ENCODE peak calls at places on chromosomes 16 and 17, in seven cellular contexts. C, T, J, V, U, H and R are unnamed samples.

GRCh38 chr17:55420776-55421178 is 858 bp downstream of the MMD start:
- DNase-seq in U (no peak), J (peak; percentile 40), T (peak; percentile 65), V (no peak), C (no peak), H (no peak), R (peak; percentile 41)

GRCh38 chr17:75267146-75267402 is 4.0 kb downstream of the MIF4GD start:
- DNase-seq in T (peak; percentile 3), U (no peak), H (no peak), V (no peak), J (no peak), C (no peak), R (no peak)

GRCh38 chr17:77441130-77441920 is 300.6 kb downstream of the SEC14L1 start:
- DNase-seq in T (no peak), J (no peak), H (no peak), V (peak; percentile 98), U (no peak), C (no peak), R (no peak)

GRCh38 chr17:77963441-77963840 is 4.9 kb downstream of the TNRC6C start:
- DNase-seq in J (peak; percentile 66), C (no peak), T (peak; percentile 77), H (no peak), U (peak; percentile 75), V (no peak), R (no peak)

GRCh38 chr17:48576479-48577309 is 1.5 kb downstream of the HOXB4 start:
- DNase-seq in J (peak; percentile 63), C (no peak), H (no peak), T (no peak), U (no peak), V (no peak), R (peak; percentile 72)

GRCh38 chr17:75587718-75588545 is at the start of gene MYO15B:
- DNase-seq in T (no peak), V (no peak), U (no peak), H (no peak), C (no peak), J (peak; percentile 57), R (no peak)

GRCh38 chr17:74831442-74832146 is 28.1 kb downstream of the GRIN2C start:
- DNase-seq in U (no peak), V (no peak), J (no peak), T (peak; percentile 60), C (no peak), H (no peak), R (no peak)

GRCh38 chr17:48555616-48556533 is 11.0 kb upstream of the HOXB2 start:
- DNase-seq in U (no peak), J (peak; percentile 82), V (no peak), T (no peak), C (no peak), H (no peak), R (peak; percentile 50)

GRCh38 chr17:42704495-42705494 is 22.5 kb downstream of the CNTNAP1 start:
- DNase-seq in C (no peak), J (no peak), U (no peak), V (peak; percentile 94), T (no peak), H (no peak), R (no peak)

GRCh38 chr16:739560-740458 is 988 bp downstream of the CIAO3 start:
- DNase-seq in J (no peak), T (no peak), C (no peak), H (no peak), U (peak; percentile 61), V (no peak), R (no peak)

GRCh38 chr16:740459-740763 is 386 bp downstream of the CIAO3 start:
- DNase-seq in V (no peak), H (no peak), U (no peak), T (peak; percentile 66), J (peak; percentile 54), C (no peak), R (no peak)

GRCh38 chr16:743794-744500 is 3.1 kb upstream of the CIAO3 start:
- DNase-seq in J (no peak), C (no peak), V (no peak), T (peak; percentile 61), H (no peak), U (no peak), R (no peak)

GRCh38 chr16:741986-742629 is 1.3 kb upstream of the CIAO3 start:
- DNase-seq in H (no peak), C (no peak), U (no peak), J (no peak), V (no peak), T (no peak), R (no peak)

GRCh38 chr16:740764-741505 is at the start of gene CIAO3:
- DNase-seq in U (peak; percentile 79), J (peak; percentile 95), C (peak; percentile 76), T (peak; percentile 99), H (no peak), V (peak; percentile 60), R (peak; percentile 92)
- TF ChIP-seq JUND in U (peak; percentile 92), J (peak; percentile 94), C (no peak), T (no peak), H (peak; percentile 89), V (peak; percentile 66), R (no peak)

GRCh38 chr17:80856863-80857488 is 134.7 kb upstream of the CHMP6 start:
- DNase-seq in C (no peak), U (no peak), J (no peak), V (no peak), H (no peak), T (no peak), R (no peak)

GRCh38 chr17:80860101-80860671 is 131.5 kb upstream of the CHMP6 start:
- DNase-seq in C (no peak), U (no peak), V (no peak), T (no peak), H (no peak), J (no peak), R (no peak)

GRCh38 chr17:80857721-80858171 is 133.9 kb upstream of the CHMP6 start:
- DNase-seq in U (no peak), T (no peak), H (no peak), C (no peak), V (no peak), J (no peak), R (no peak)

GRCh38 chr17:80859004-80859941 is 132.4 kb upstream of the CHMP6 start:
- DNase-seq in T (peak; percentile 88), J (no peak), V (no peak), H (peak; percentile 23), C (no peak), U (no peak), R (no peak)

DNA sequence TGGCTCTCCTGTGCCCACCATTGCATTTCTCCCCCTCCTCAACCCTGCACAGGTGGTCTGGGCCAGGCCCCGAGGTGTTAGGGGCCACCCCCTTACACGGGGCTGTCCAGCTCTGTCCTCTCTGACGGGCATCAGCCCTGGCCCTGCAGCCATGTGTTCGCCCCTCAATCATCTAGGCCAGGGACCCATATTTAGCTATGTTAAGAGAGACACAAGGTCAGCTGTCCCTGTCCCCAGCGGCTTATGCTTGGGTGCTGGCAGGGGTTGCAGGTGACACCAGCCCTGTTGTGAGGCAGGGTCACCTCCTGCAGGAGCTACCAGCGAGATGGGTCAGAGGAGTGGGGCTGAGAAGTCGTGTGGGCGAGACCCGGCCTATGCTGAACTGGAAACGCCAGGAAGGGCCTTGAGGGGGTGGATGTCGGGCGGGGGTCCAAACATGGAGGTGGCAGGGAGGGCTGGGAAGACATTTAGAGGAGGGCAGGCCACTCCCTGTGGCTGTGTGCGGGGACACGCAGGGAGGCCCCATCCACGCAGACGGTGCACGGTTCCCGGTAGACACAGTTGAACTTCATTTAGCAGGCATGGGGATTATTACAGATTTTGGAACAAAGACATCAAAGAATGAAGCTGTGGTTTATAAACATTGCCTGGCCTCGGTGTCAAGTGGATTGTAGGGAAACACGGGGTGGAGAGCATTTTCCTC is 133.2 kb upstream of the CHMP6 start:
- DNase-seq in J (no peak), C (no peak), T (no peak), H (no peak), U (no peak), V (no peak), R (no peak)
- TF ChIP-seq JUND in J (no peak), C (no peak), T (no peak), H (no peak), U (no peak), V (no peak), R (no peak)

GRCh38 chr17:68820825-68821481 is 134.2 kb downstream of the ABCA8 start:
- DNase-seq in C (no peak), H (no peak), J (no peak), V (no peak), U (peak; percentile 99), T (no peak), R (no peak)

GRCh38 chr17:68822752-68823289 is 132.4 kb downstream of the ABCA8 start:
- DNase-seq in V (no peak), T (no peak), J (no peak), C (no peak), U (no peak), H (no peak), R (no peak)

GRCh38 chr17:68821860-68822693 is 133.1 kb downstream of the ABCA8 start:
- DNase-seq in H (no peak), C (peak; percentile 97), V (no peak), T (peak; percentile 10), U (peak; percentile 99), J (no peak), R (no peak)

GRCh38 chr17:68820476-68820824 is 134.7 kb downstream of the ABCA8 start:
- DNase-seq in T (no peak), U (no peak), V (no peak), H (no peak), J (no peak), C (no peak), R (no peak)

DNA sequence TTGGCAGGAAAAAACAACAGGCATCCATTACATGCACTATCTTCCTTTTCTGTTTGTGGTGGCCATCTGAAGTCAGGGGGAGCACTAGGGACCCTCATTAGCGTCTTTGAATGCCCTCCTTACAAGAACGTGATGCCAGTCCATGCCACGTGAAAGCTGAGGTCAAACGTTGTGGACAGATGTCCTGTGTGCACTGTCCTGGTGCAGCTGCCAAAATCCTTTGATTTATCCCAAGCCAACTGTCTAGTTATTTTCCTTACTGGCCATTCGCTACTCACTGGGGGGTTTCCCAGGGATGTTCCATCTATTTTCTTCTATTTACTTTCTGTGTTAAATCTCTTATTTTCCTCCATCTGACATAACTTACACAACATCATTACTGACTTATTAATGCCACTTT is 135.7 kb downstream of the ABCA8 start:
- DNase-seq in C (no peak), U (no peak), V (no peak), T (no peak), H (no peak), J (no peak), R (no peak)
- TF ChIP-seq JUND in C (no peak), U (no peak), V (no peak), T (no peak), H (no peak), J (no peak), R (no peak)

DNA sequence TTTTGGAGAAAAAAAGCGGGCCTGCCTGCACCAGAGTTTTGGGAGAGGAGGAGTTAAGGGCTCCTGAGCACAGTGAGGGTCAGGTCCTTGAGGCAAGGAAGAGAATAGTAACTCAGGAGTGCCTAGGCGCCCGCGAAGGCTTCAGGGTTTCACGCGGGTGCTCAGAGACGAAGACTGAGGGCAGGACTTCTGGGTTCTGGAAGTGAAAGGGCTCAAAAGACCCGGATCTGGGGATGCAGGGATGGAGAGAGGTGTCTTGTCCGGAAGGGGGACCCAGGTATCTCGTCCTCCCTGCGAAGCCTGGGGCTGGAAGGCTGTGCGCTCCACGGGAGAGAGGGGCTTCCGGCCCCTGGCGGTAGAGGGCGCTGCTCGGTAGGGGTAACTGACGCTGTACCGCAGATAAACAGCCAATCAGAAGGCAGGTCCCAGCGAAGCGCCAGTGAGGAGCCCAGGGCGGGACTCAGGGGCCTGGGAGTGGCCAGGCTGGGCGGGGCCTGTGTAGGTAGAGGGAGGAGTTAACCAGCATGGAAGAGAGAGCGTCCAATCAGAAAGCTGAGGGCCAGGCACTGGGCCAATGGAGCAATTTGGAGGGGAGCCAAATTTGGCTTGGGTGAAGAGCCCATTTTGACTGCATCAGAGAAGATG is 729 bp downstream of the TGFB1I1 start:
- DNase-seq in H (no peak), U (peak; percentile 58), C (peak; percentile 90), T (peak; percentile 98), J (peak; percentile 86), V (no peak), R (peak; percentile 90)
- TF ChIP-seq JUND in H (no peak), U (no peak), C (no peak), T (no peak), J (no peak), V (no peak), R (no peak)